ENCODE peak calls at places on chromosome 5, in four cellular contexts. M is pancreas; X is CD4-positive, alpha-beta T cell; H is ovary. J is an unnamed sample.

GRCh38 chr5:142324377-142324870 is 397 bp downstream of the SPRY4 start:
- DNase-seq in M (peak), X (no peak), H (no peak), J (no peak)

GRCh38 chr5:117833666-117834065 is 1154.7 kb downstream of the DTWD2 start:
- DNase-seq in M (no peak), X (no peak), H (no peak), J (no peak)

GRCh38 chr5:54217826-54218503 is 92.4 kb downstream of the ARL15 start:
- DNase-seq in M (no peak), X (no peak), H (peak), J (peak)

GRCh38 chr5:41346609-41347008 is 133.3 kb upstream of the C6 start:
- DNase-seq in M (no peak), X (no peak), H (no peak), J (no peak)

GRCh38 chr5:77638763-77639451 is 394 bp upstream of the OTP start:
- DNase-seq in M (no peak), X (no peak), H (no peak), J (no peak)

GRCh38 chr5:159017787-159018186 is 81.9 kb downstream of the EBF1 start:
- DNase-seq in M (no peak), X (no peak), H (peak), J (no peak)

GRCh38 chr5:80747922-80748321 is 93.1 kb upstream of the DHFR start:
- DNase-seq in M (no peak), X (no peak), H (no peak), J (no peak)

GRCh38 chr5:133247881-133248642 is 196.2 kb downstream of the HSPA4 start:
- DNase-seq in M (peak), X (no peak), H (no peak), J (no peak)

GRCh38 chr5:131481569-131481968 is 153.5 kb downstream of the RAPGEF6 start:
- DNase-seq in M (no peak), X (no peak), H (no peak), J (no peak)

GRCh38 chr5:138623053-138623452 is 47.9 kb upstream of the HSPA9 start:
- DNase-seq in M (no peak), X (no peak), H (peak), J (no peak)

GRCh38 chr5:56302027-56302426 is 68.9 kb upstream of the ANKRD55 start:
- DNase-seq in M (no peak), X (no peak), H (no peak), J (no peak)

GRCh38 chr5:60688980-60689379 is 11.0 kb downstream of the DEPDC1B start:
- DNase-seq in M (no peak), X (no peak), H (no peak), J (no peak)

GRCh38 chr5:109299557-109299956 is 110.2 kb downstream of the PJA2 start:
- DNase-seq in M (no peak), X (no peak), H (no peak), J (no peak)

GRCh38 chr5:154412925-154413324 is 32.9 kb upstream of the SAP30L start:
- DNase-seq in M (no peak), X (no peak), H (no peak), J (no peak)

GRCh38 chr5:132089363-132089762 is 15.8 kb downstream of the CSF2 start:
- DNase-seq in M (no peak), X (no peak), H (no peak), J (no peak)

GRCh38 chr5:160133918-160134304 is 14.7 kb upstream of the PWWP2A start:
- DNase-seq in M (no peak), X (no peak), H (no peak), J (no peak)

GRCh38 chr5:84191296-84191695 is 193.4 kb downstream of the EDIL3 start:
- DNase-seq in M (no peak), X (no peak), H (no peak), J (peak)

GRCh38 chr5:176337913-176338312 is 23.7 kb downstream of the KIAA1191 start:
- DNase-seq in M (no peak), X (no peak), H (no peak), J (no peak)

GRCh38 chr5:143205879-143206193 is 197.7 kb downstream of the NR3C1 start:
- DNase-seq in M (no peak), X (no peak), H (no peak), J (no peak)

GRCh38 chr5:44845777-44846176 is 37.0 kb downstream of the MRPS30 start:
- DNase-seq in M (no peak), X (no peak), H (no peak), J (peak)

J was measured in COR-L47.